ENCODE peak calls at places on chromosome 2, in nine cellular contexts. L, Q, V, H, M, A, N, B and G are unnamed samples.

GRCh38 chr2:85445316-85446295 is 27.1 kb downstream of the SH2D6 start:
- DNase-seq in L (no peak), Q (peak; percentile 93), V (no peak), H (peak; percentile 89), M (no peak), A (peak; percentile 84), N (peak; percentile 81), B (peak; percentile 95), G (peak; percentile 57)

GRCh38 chr2:4219121-4219520 is 515.7 kb downstream of the DCDC2C start:
- DNase-seq in L (no peak), Q (no peak), V (no peak), H (no peak), M (no peak), A (no peak), N (no peak), B (no peak), G (no peak)

GRCh38 chr2:230494980-230495379 is 79.0 kb downstream of the SP100 start:
- DNase-seq in L (no peak), Q (no peak), V (no peak), H (no peak), M (no peak), A (no peak), N (no peak), B (no peak), G (no peak)

GRCh38 chr2:175001546-175001945 is 3.6 kb downstream of the CHN1 start:
- DNase-seq in L (no peak), Q (no peak), V (no peak), H (no peak), M (no peak), A (no peak), N (no peak), B (no peak), G (no peak)

GRCh38 chr2:63742592-63742991 is 99.1 kb upstream of the UGP2 start:
- DNase-seq in L (no peak), Q (no peak), V (no peak), H (no peak), M (no peak), A (no peak), N (no peak), B (no peak), G (no peak)

GRCh38 chr2:130353291-130354134 is 2.3 kb upstream of the PTPN18 start:
- DNase-seq in L (no peak), Q (no peak), V (no peak), H (no peak), M (no peak), A (no peak), N (no peak), B (no peak), G (no peak)

GRCh38 chr2:168662651-168663208 is 139.7 kb upstream of the NOSTRIN start:
- DNase-seq in L (no peak), Q (no peak), V (no peak), H (peak; percentile 27), M (no peak), A (no peak), N (peak; percentile 17), B (no peak), G (no peak)

GRCh38 chr2:172082944-172083718 is 2.2 kb upstream of the DLX1 start:
- DNase-seq in L (no peak), Q (no peak), V (no peak), H (peak; percentile 51), M (peak; percentile 35), A (no peak), N (peak; percentile 38), B (no peak), G (no peak)

GRCh38 chr2:230496891-230497290 is 80.9 kb downstream of the SP100 start:
- DNase-seq in L (no peak), Q (no peak), V (no peak), H (no peak), M (no peak), A (no peak), N (no peak), B (no peak), G (no peak)

GRCh38 chr2:31675485-31675901 is 94.8 kb upstream of the SRD5A2 start:
- DNase-seq in L (no peak), Q (no peak), V (no peak), H (no peak), M (peak; percentile 35), A (no peak), N (no peak), B (no peak), G (no peak)

GRCh38 chr2:189613077-189613636 is 32.6 kb upstream of the SLC40A1 start:
- DNase-seq in L (no peak), Q (peak; percentile 88), V (no peak), H (peak; percentile 2), M (no peak), A (peak; percentile 98), N (peak; percentile 33), B (no peak), G (peak; percentile 71)

GRCh38 chr2:230268606-230269222 is 43.2 kb downstream of the SP140 start:
- DNase-seq in L (no peak), Q (no peak), V (no peak), H (no peak), M (no peak), A (peak; percentile 1), N (peak; percentile 2), B (no peak), G (no peak)

GRCh38 chr2:162258686-162259085 is 15.4 kb upstream of the FAP start:
- DNase-seq in L (no peak), Q (no peak), V (no peak), H (no peak), M (no peak), A (peak; percentile 49), N (peak; percentile 88), B (no peak), G (no peak)

DNA sequence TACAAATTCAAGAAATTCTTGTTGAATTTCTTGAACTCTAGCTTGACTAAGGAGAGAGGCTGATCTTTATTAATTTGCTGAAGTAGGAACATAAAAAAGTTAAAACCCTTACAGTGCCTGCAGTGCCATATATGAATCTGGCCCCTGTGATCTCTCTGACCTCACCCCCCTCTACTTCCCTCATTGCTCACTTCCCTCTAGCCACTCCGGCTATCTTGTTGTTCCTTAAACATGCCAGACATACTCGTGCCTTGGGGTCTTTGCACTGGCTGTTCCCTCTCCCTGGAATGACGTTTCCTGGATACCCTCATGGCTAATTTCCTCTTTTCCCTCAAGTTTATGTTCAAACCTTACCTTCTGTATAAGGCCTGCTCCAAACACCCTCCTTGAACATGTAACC is 246.3 kb upstream of the SIX2 start:
- DNase-seq in L (no peak), Q (no peak), V (no peak), H (no peak), M (no peak), A (no peak), N (no peak), B (no peak), G (no peak)
- H3K36me3 ChIP-seq in L (no peaks in the 10 kb centered on the region), Q (no peaks in the 10 kb centered on the region), V (no peaks in the 10 kb centered on the region), H (no peaks in the 10 kb centered on the region), M (no peaks in the 10 kb centered on the region), A (no peaks in the 10 kb centered on the region), N (no peaks in the 10 kb centered on the region), B (no peaks in the 10 kb centered on the region), G (no peaks in the 10 kb centered on the region)

GRCh38 chr2:127419112-127419430 is 844 bp downstream of the PROC start:
- DNase-seq in L (no peak), Q (no peak), V (no peak), H (no peak), M (no peak), A (no peak), N (no peak), B (no peak), G (no peak)
- H3K27me3 ChIP-seq in L (no peaks in the 10 kb centered on the region), Q (peaks cover 30% of the 10 kb centered on the region), V (peaks cover 9% of the 10 kb centered on the region), H (peaks cover 7% of the 10 kb centered on the region), M (peaks cover 38% of the 10 kb centered on the region), A (peaks cover 26% of the 10 kb centered on the region), N (no peaks in the 10 kb centered on the region), B (no peaks in the 10 kb centered on the region), G (peaks cover 48% of the 10 kb centered on the region)

GRCh38 chr2:191009541-191010374 is 4.2 kb downstream of the STAT1 start:
- DNase-seq in L (no peak), Q (peak; percentile 34), V (no peak), H (no peak), M (no peak), A (peak; percentile 66), N (peak; percentile 77), B (no peak), G (no peak)
- H3K36me3 ChIP-seq in L (peaks cover 9% of the 10 kb centered on the region), Q (peaks cover 23% of the 10 kb centered on the region), V (peaks cover 37% of the 10 kb centered on the region), H (peaks cover 82% of the 10 kb centered on the region), M (peaks cover 67% of the 10 kb centered on the region), A (peaks cover 28% of the 10 kb centered on the region), N (peaks cover 61% of the 10 kb centered on the region), B (no peaks in the 10 kb centered on the region), G (peaks cover 73% of the 10 kb centered on the region)

DNA sequence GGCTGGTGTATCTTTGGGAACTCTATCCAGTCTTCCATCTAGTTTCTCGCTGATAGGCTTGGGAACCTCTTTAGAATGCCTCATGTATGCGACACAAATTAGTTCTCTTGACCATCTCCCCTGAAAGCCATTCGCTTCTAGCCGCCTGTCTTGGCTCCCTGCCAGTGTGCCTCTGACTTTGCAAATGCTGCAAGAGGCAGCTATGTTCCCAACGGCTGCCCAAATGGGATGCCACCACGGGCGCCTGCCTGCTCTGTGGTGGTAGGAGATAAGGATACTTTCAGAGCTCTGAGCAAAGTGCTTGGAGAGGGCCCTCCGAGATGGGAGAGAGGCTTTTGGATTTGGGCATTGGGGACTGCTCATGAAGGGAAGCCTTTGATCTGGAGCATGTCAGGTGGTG is 77.7 kb upstream of the IGFBP5 start:
- DNase-seq in L (peak; percentile 72), Q (peak; percentile 25), V (no peak), H (no peak), M (no peak), A (no peak), N (no peak), B (peak; percentile 28), G (peak; percentile 80)
- H3K27me3 ChIP-seq in L (no peaks in the 10 kb centered on the region), Q (no peaks in the 10 kb centered on the region), V (no peaks in the 10 kb centered on the region), H (no peaks in the 10 kb centered on the region), M (no peaks in the 10 kb centered on the region), A (no peaks in the 10 kb centered on the region), N (no peaks in the 10 kb centered on the region), B (no peaks in the 10 kb centered on the region), G (no peaks in the 10 kb centered on the region)